ENCODE peak calls at places on chromosomes 11 and 22, in nine cellular contexts. L, Q, N, O, D, P, M, K and S are unnamed samples.

GRCh38 chr11:23569134-23569533 is 708.9 kb upstream of the CCDC179 start:
- DNase-seq in Q (no peak), P (no peak), D (no peak), K (no peak), M (no peak), N (no peak), O (no peak), L (no peak), S (no peak)

GRCh38 chr22:44483878-44484277 is 14.2 kb downstream of the RTL6 start:
- DNase-seq in D (no peak), M (no peak), L (no peak), K (no peak), O (no peak), N (no peak), Q (peak; percentile 42), P (no peak), S (no peak)

GRCh38 chr11:89736566-89736965 is 26.5 kb downstream of the TRIM77 start:
- DNase-seq in K (no peak), D (no peak), P (no peak), L (no peak), O (no peak), N (no peak), M (no peak), Q (no peak), S (no peak)

GRCh38 chr22:44172370-44173108 is 8.2 kb upstream of the PARVG start:
- DNase-seq in Q (no peak), D (peak; percentile 57), M (no peak), K (peak; percentile 44), O (peak; percentile 83), N (peak; percentile 58), P (no peak), L (peak; percentile 41), S (no peak)

GRCh38 chr22:24068377-24068680 is 57.2 kb downstream of the CABIN1 start:
- DNase-seq in N (no peak), Q (no peak), O (no peak), L (no peak), D (no peak), P (no peak), M (no peak), K (no peak), S (no peak)

GRCh38 chr22:44458044-44459020 is 39.7 kb downstream of the RTL6 start:
- DNase-seq in K (no peak), D (no peak), L (no peak), Q (no peak), O (no peak), N (no peak), M (no peak), P (no peak), S (no peak)

GRCh38 chr11:113137735-113138529 is 176.5 kb upstream of the TTC12 start:
- DNase-seq in Q (no peak), M (no peak), N (no peak), P (no peak), L (no peak), D (no peak), K (no peak), O (no peak), S (no peak)

GRCh38 chr11:23359297-23359696 is 499.0 kb upstream of the CCDC179 start:
- DNase-seq in O (no peak), N (no peak), P (peak; percentile 35), M (no peak), K (peak; percentile 97), Q (peak; percentile 64), L (peak; percentile 28), D (no peak), S (peak; percentile 70)

GRCh38 chr22:40215266-40215665 is 37.5 kb downstream of the TNRC6B start:
- DNase-seq in N (no peak), L (no peak), D (peak; percentile 28), O (no peak), Q (no peak), K (no peak), M (peak; percentile 22), P (no peak), S (no peak)

GRCh38 chr11:114054830-114055229 is 4.7 kb upstream of the ZBTB16 start:
- DNase-seq in O (no peak), L (no peak), P (no peak), D (no peak), N (no peak), K (no peak), Q (no peak), M (no peak), S (no peak)

GRCh38 chr11:131977854-131978253 is 607.4 kb downstream of the NTM start:
- DNase-seq in M (peak; percentile 33), D (no peak), L (no peak), P (peak; percentile 16), O (no peak), N (no peak), Q (no peak), K (peak; percentile 90), S (peak; percentile 31)

GRCh38 chr11:8408151-8408930 is 144.7 kb upstream of the LMO1 start:
- DNase-seq in O (no peak), P (no peak), Q (no peak), D (no peak), M (no peak), N (no peak), L (no peak), K (no peak), S (no peak)

GRCh38 chr11:124669193-124669592 is 4.3 kb downstream of the SIAE start:
- DNase-seq in M (peak; percentile 51), P (no peak), Q (peak; percentile 62), K (peak; percentile 72), D (no peak), O (peak; percentile 74), L (peak; percentile 56), N (no peak), S (no peak)

GRCh38 chr22:42562282-42562681 is 8.5 kb downstream of the SERHL2 start:
- DNase-seq in D (no peak), K (no peak), M (no peak), N (no peak), L (no peak), P (no peak), O (peak; percentile 71), Q (no peak), S (no peak)

GRCh38 chr22:42562684-42563083 is 8.9 kb downstream of the SERHL2 start:
- DNase-seq in L (no peak), M (no peak), N (no peak), D (no peak), K (no peak), Q (no peak), O (no peak), P (no peak), S (no peak)

GRCh38 chr22:42560381-42560780 is 6.6 kb downstream of the SERHL2 start:
- DNase-seq in K (no peak), L (no peak), Q (no peak), M (no peak), P (no peak), O (no peak), D (no peak), N (no peak), S (no peak)

GRCh38 chr22:42561856-42562255 is 8.1 kb downstream of the SERHL2 start:
- DNase-seq in M (peak; percentile 19), Q (no peak), N (no peak), K (no peak), L (no peak), P (no peak), D (no peak), O (peak; percentile 15), S (no peak)

DNA sequence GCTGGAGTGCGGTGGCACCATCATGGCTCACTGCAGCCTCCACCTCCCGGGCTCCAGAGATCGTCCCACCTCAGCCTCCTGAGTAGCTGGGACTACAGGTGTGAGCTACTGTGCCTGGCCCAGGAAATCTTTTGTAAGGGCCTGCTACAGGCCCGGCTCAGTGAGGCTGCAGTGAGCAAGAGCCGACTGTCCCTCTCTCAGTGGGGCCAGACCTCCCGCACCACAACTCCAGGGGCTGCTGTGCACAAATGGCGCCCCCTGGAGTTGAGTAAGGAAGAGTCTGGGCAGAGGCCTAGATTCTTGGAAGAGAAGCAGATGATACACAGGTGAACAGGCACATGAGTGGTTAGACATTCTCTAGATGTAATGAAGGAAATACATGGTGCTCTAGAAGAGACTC is 7.0 kb downstream of the SERHL2 start:
- DNase-seq in M (peak; percentile 68), K (peak; percentile 26), P (no peak), D (no peak), N (no peak), Q (no peak), L (no peak), O (peak; percentile 36), S (no peak)
- TF ChIP-seq CTCF in M (peak; percentile 86), K (peak; percentile 68), P (peak; percentile 52), D (peak; percentile 59), N (peak; percentile 19), Q (peak; percentile 42), L (peak; percentile 35), O (peak; percentile 29), S (peak; percentile 21)

GRCh38 chr11:1693327-1694063 is 3.5 kb upstream of the KRTAP5-6 start:
- DNase-seq in D (peak; percentile 85), K (peak; percentile 73), L (peak; percentile 81), M (peak; percentile 86), N (no peak), O (peak; percentile 86), P (no peak), Q (peak; percentile 86), S (peak; percentile 1)
- TF ChIP-seq CTCF in D (peak; percentile 94), K (peak; percentile 90), L (peak; percentile 88), M (peak; percentile 93), N (peak; percentile 94), O (peak; percentile 94), P (peak; percentile 97), Q (peak; percentile 97), S (peak; percentile 100)

GRCh38 chr11:65316979-65317786 is 2.5 kb downstream of the CDC42EP2 start:
- DNase-seq in M (peak; percentile 81), P (peak; percentile 67), O (no peak), N (no peak), L (peak; percentile 51), D (peak; percentile 85), K (peak; percentile 69), Q (peak; percentile 71), S (no peak)
- TF ChIP-seq CTCF in M (no peak), P (no peak), O (no peak), N (no peak), L (no peak), D (no peak), K (no peak), Q (no peak), S (no peak)

GRCh38 chr11:116990811-116991210 is 107.4 kb downstream of the SIK3 start:
- DNase-seq in P (no peak), K (no peak), O (no peak), D (no peak), M (no peak), Q (no peak), N (no peak), L (no peak), S (no peak)
- TF ChIP-seq CTCF in P (no peak), K (no peak), O (no peak), D (no peak), M (no peak), Q (no peak), N (no peak), L (no peak), S (no peak)

DNA sequence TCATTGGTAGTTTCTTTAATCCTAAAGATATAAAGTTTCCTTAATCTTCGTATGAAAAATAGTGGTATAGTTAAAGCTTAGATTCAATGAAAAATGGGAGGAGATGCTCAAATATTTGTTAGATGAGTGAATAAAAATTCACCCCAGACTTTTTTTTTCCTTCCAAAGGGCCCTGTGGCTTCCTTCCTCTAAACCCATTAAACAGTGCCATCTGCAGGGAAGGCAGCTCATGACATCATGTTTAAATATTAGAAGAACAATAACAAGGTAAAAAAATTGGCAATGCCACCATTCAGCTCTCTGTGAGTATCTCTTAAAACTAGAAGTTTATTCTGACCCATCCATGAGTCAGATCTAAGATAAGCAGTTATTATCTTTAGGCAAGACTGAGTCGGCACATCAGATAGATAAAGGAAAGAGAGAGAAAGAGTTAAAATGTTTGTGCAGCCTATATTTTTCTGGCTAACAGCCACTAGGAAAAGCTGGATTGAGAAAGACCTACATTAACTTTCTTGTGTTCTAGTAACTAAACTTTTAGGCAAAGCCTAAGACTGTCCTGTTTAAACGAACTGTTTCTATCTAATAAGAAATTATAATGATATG is 19.1 kb upstream of the OOSP1 start:
- DNase-seq in P (no peak), K (peak; percentile 65), M (no peak), L (peak; percentile 17), O (peak; percentile 21), N (no peak), D (no peak), Q (peak; percentile 44), S (no peak)
- TF ChIP-seq CTCF in P (peak; percentile 34), K (peak; percentile 65), M (peak; percentile 82), L (peak; percentile 49), O (peak; percentile 31), N (no peak), D (peak; percentile 49), Q (peak; percentile 47), S (no peak)